ENCODE peak calls at places on chromosomes 13 and 19, in nine cellular contexts. E is iPS-NIHi11; X is GM23248; J is nucleus accumbens; A is progenitor cell of endocrine pancreas; H is stimulated activated CD4-positive, alpha-beta T cell treated with anti-CD3 and anti-CD28 coated beads, Interleukin-4, amount 100 ng/mL, for 4 hours; I is pancreas; M is AG09309; R is stimulated activated CD8-positive, alpha-beta memory T cell treated with anti-CD3 and anti-CD28 coated beads, Interleukin-12 subunit alpha, Interleukin-12 subunit beta, amount 100 ng/mL, for 4 hours. Z is an unnamed sample.

GRCh38 chr13:73936001-73936400 is 198.2 kb downstream of the KLF12 start:
- DNase-seq in M (no peak), J (no peak), X (no peak), A (no peak), R (no peak), E (no peak), I (no peak), H (no peak), Z (no peak)

GRCh38 chr19:6744381-6745288 is 5.2 kb downstream of the TRIP10 start:
- DNase-seq in M (no peak), X (peak), R (no peak), H (no peak), E (peak), I (peak), J (peak), A (no peak), Z (no peak)

GRCh38 chr19:53308339-53308811 is 25.2 kb upstream of the ZNF845 start:
- DNase-seq in M (no peak), I (no peak), H (no peak), R (no peak), E (peak), X (peak), A (peak), J (peak), Z (peak)

GRCh38 chr19:5091576-5092215 is 122.8 kb downstream of the KDM4B start:
- DNase-seq in E (no peak), X (peak), R (no peak), I (peak), A (no peak), H (no peak), J (peak), M (no peak), Z (no peak)

GRCh38 chr13:66077286-66077685 is 1152.8 kb downstream of the PCDH9 start:
- DNase-seq in A (no peak), H (no peak), R (no peak), E (no peak), X (no peak), M (no peak), I (no peak), J (no peak), Z (no peak)

GRCh38 chr13:92345627-92346026 is 881.0 kb upstream of the GPC6 start:
- DNase-seq in M (no peak), E (no peak), I (no peak), R (no peak), J (no peak), A (no peak), X (no peak), H (no peak), Z (no peak)

GRCh38 chr19:3094638-3095374 is 644 bp downstream of the GNA11 start:
- DNase-seq in R (no peak), X (peak), E (no peak), I (no peak), J (no peak), A (no peak), H (no peak), M (no peak), Z (peak)

GRCh38 chr13:51769455-51770127 is 34.4 kb downstream of the DHRS12 start:
- DNase-seq in M (no peak), E (no peak), J (no peak), I (peak), A (no peak), H (no peak), R (no peak), X (no peak), Z (no peak)

GRCh38 chr13:48000559-48001126 is 430 bp downstream of the SUCLA2 start:
- DNase-seq in H (no peak), R (no peak), J (no peak), M (no peak), X (peak), I (no peak), A (no peak), E (peak), Z (no peak)

GRCh38 chr19:14116525-14116917 is 1.0 kb downstream of the PRKACA start:
- DNase-seq in X (peak), J (no peak), R (no peak), M (no peak), I (no peak), E (no peak), A (no peak), H (no peak), Z (no peak)

GRCh38 chr13:98481511-98481951 is 95.4 kb downstream of the STK24 start:
- DNase-seq in I (no peak), A (no peak), J (no peak), H (no peak), M (no peak), X (no peak), R (no peak), E (no peak), Z (no peak)

GRCh38 chr13:33953203-33953602 is 135.3 kb downstream of the RFC3 start:
- DNase-seq in J (no peak), E (no peak), I (no peak), X (peak), A (no peak), H (no peak), R (no peak), M (peak), Z (no peak)

GRCh38 chr13:110338441-110339101 is 31.5 kb downstream of the COL4A2 start:
- DNase-seq in I (no peak), R (no peak), E (no peak), M (no peak), J (no peak), X (peak), A (no peak), H (no peak), Z (no peak)

GRCh38 chr13:48497669-48498068 is 35.2 kb downstream of the RCBTB2 start:
- DNase-seq in J (no peak), R (no peak), X (no peak), E (no peak), H (no peak), I (no peak), A (no peak), M (no peak), Z (no peak)

GRCh38 chr13:110431851-110432294 is 124.8 kb downstream of the COL4A2 start:
- DNase-seq in A (no peak), R (no peak), I (no peak), H (no peak), E (no peak), M (no peak), X (no peak), J (no peak), Z (no peak)

GRCh38 chr19:10417598-10418280 is 2.6 kb upstream of the PDE4A start:
- DNase-seq in A (no peak), I (no peak), E (peak), R (no peak), H (no peak), X (no peak), J (no peak), M (no peak), Z (no peak)

GRCh38 chr13:99031725-99032298 is 53.9 kb upstream of the DOCK9 start:
- DNase-seq in R (no peak), I (no peak), X (no peak), M (no peak), J (no peak), E (no peak), A (no peak), H (no peak), Z (no peak)

GRCh38 chr13:48175200-48175599 is 57.8 kb upstream of the ITM2B start:
- DNase-seq in I (no peak), R (no peak), A (no peak), M (no peak), X (no peak), H (no peak), J (no peak), E (no peak), Z (no peak)

Z was measured in type B pancreatic cell.